ENCODE peak calls at places on chromosomes 12 and 14, in eight cellular contexts. J is AG08396, M is astrocyte of the spinal cord, G is LoVo, W is NCI-H1092, A is mammary epithelial cell, R is T-helper 2 cell, I is NCI-H1436. K is an unnamed sample.
A peak's percentile ranks its signal among the peaks of the same experiment; 100 is the strongest.

GRCh38 chr14:43651896-43652295 is 855.2 kb downstream of the FSCB start:
- DNase-seq in J (no peak), M (no peak), G (no peak), W (no peak), A (no peak), R (no peak), I (no peak), K (no peak)

GRCh38 chr14:32473476-32473875 is 144.4 kb downstream of the AKAP6 start:
- DNase-seq in J (no peak), M (peak; percentile 87), G (peak; percentile 65), W (no peak), A (peak; percentile 97), R (no peak), I (no peak), K (no peak)

GRCh38 chr14:93734086-93734822 is 54.0 kb downstream of the PRIMA1 start:
- DNase-seq in J (no peak), M (no peak), G (no peak), W (no peak), A (no peak), R (no peak), I (no peak), K (no peak)

GRCh38 chr12:11846504-11846903 is 197.0 kb downstream of the ETV6 start:
- DNase-seq in J (no peak), M (no peak), G (no peak), W (no peak), A (no peak), R (no peak), I (no peak), K (no peak)

GRCh38 chr14:43587183-43587582 is 919.9 kb downstream of the FSCB start:
- DNase-seq in J (no peak), M (no peak), G (no peak), W (no peak), A (no peak), R (no peak), I (no peak), K (no peak)

GRCh38 chr12:47758834-47759690 is at the start of gene RAPGEF3:
- DNase-seq in J (peak; percentile 95), M (peak; percentile 83), G (peak; percentile 91), W (peak; percentile 75), A (peak; percentile 85), R (peak; percentile 67), I (peak; percentile 58), K (peak; percentile 38)

GRCh38 chr14:57066463-57066862 is 202.2 kb downstream of the EXOC5 start:
- DNase-seq in J (no peak), M (no peak), G (no peak), W (no peak), A (no peak), R (no peak), I (no peak), K (no peak)

GRCh38 chr12:121849211-121849610 is 9.4 kb downstream of the HPD start:
- DNase-seq in J (no peak), M (no peak), G (no peak), W (no peak), A (no peak), R (no peak), I (no peak), K (no peak)

GRCh38 chr14:102957222-102957621 is 34.8 kb downstream of the AMN start:
- DNase-seq in J (no peak), M (no peak), G (no peak), W (no peak), A (no peak), R (no peak), I (no peak), K (no peak)

GRCh38 chr12:78797201-78797931 is 67.2 kb upstream of the SYT1 start:
- DNase-seq in J (peak; percentile 11), M (peak; percentile 60), G (no peak), W (no peak), A (peak; percentile 72), R (no peak), I (no peak), K (no peak)

GRCh38 chr14:60303745-60304144 is 54.7 kb downstream of the PPM1A start:
- DNase-seq in J (no peak), M (no peak), G (no peak), W (peak; percentile 5), A (no peak), R (no peak), I (no peak), K (no peak)

GRCh38 chr14:75142494-75142893 is 15.6 kb upstream of the NEK9 start:
- DNase-seq in J (no peak), M (no peak), G (no peak), W (no peak), A (no peak), R (no peak), I (no peak), K (no peak)

GRCh38 chr12:38516418-38516817 is 199.8 kb downstream of the ALG10B start:
- DNase-seq in J (no peak), M (no peak), G (no peak), W (no peak), A (no peak), R (no peak), I (no peak), K (no peak)

GRCh38 chr12:124484526-124484953 is 82.9 kb downstream of the NCOR2 start:
- DNase-seq in J (no peak), M (no peak), G (no peak), W (no peak), A (no peak), R (no peak), I (no peak), K (no peak)

GRCh38 chr14:101839236-101839635 is 77.7 kb downstream of the PPP2R5C start:
- DNase-seq in J (no peak), M (no peak), G (no peak), W (no peak), A (no peak), R (peak; percentile 42), I (no peak), K (no peak)

GRCh38 chr14:74571441-74571841 is 40.6 kb downstream of the LTBP2 start:
- DNase-seq in J (no peak), M (no peak), G (no peak), W (no peak), A (no peak), R (no peak), I (no peak), K (no peak)

GRCh38 chr14:71931492-71932228 is 569 bp upstream of the RGS6 start:
- DNase-seq in J (no peak), M (no peak), G (peak; percentile 27), W (no peak), A (no peak), R (no peak), I (no peak), K (no peak)

GRCh38 chr12:52691076-52691764 is 11.0 kb upstream of the KRT1 start:
- DNase-seq in J (no peak), M (no peak), G (no peak), W (peak; percentile 3), A (no peak), R (peak; percentile 46), I (no peak), K (peak; percentile 13)

GRCh38 chr14:71399057-71399487 is 491.8 kb downstream of the PCNX1 start:
- DNase-seq in J (no peak), M (no peak), G (no peak), W (no peak), A (no peak), R (peak; percentile 33), I (no peak), K (no peak)

GRCh38 chr12:108802666-108803036 is 54.7 kb downstream of the SSH1 start:
- DNase-seq in J (no peak), M (peak; percentile 50), G (no peak), W (no peak), A (no peak), R (no peak), I (no peak), K (no peak)

GRCh38 chr12:122743895-122744525 is 8.6 kb upstream of the DENR start:
- DNase-seq in J (no peak), M (no peak), G (no peak), W (no peak), A (no peak), R (no peak), I (no peak), K (no peak)

GRCh38 chr12:111446044-111446581 is 40.4 kb downstream of the SH2B3 start:
- DNase-seq in J (no peak), M (no peak), G (no peak), W (peak; percentile 49), A (no peak), R (no peak), I (no peak), K (no peak)

GRCh38 chr12:85711735-85712390 is 124.3 kb downstream of the RASSF9 start:
- DNase-seq in J (no peak), M (no peak), G (no peak), W (no peak), A (no peak), R (no peak), I (no peak), K (no peak)

GRCh38 chr12:5789469-5789968 is 155.5 kb downstream of the ANO2 start:
- DNase-seq in J (no peak), M (no peak), G (peak; percentile 16), W (no peak), A (peak; percentile 56), R (no peak), I (no peak), K (no peak)

GRCh38 chr14:103650213-103650612 is 21.2 kb downstream of the KLC1 start:
- DNase-seq in J (no peak), M (no peak), G (no peak), W (no peak), A (no peak), R (no peak), I (no peak), K (no peak)

GRCh38 chr14:21408152-21408551 is 24.3 kb upstream of the SUPT16H start:
- DNase-seq in J (peak; percentile 35), M (peak; percentile 77), G (no peak), W (no peak), A (peak; percentile 47), R (no peak), I (no peak), K (no peak)

GRCh38 chr14:103530390-103530789 is 1.4 kb downstream of the TRMT61A start:
- DNase-seq in J (no peak), M (no peak), G (no peak), W (no peak), A (no peak), R (no peak), I (no peak), K (no peak)

GRCh38 chr12:116832353-116832752 is 48.9 kb downstream of the HRK start:
- DNase-seq in J (no peak), M (no peak), G (no peak), W (no peak), A (no peak), R (no peak), I (no peak), K (no peak)

GRCh38 chr12:57325395-57325794 is 74.4 kb upstream of the STAC3 start:
- DNase-seq in J (no peak), M (no peak), G (no peak), W (no peak), A (no peak), R (no peak), I (no peak), K (no peak)

GRCh38 chr14:25150934-25151790 is 101.2 kb upstream of the STXBP6 start:
- DNase-seq in J (peak; percentile 31), M (peak; percentile 52), G (peak; percentile 80), W (peak; percentile 46), A (peak; percentile 32), R (no peak), I (peak; percentile 10), K (peak; percentile 22)

GRCh38 chr12:57803317-57803893 is 15.1 kb downstream of the AVIL start:
- DNase-seq in J (peak; percentile 69), M (peak; percentile 62), G (peak; percentile 44), W (no peak), A (peak; percentile 42), R (no peak), I (peak; percentile 15), K (no peak)

GRCh38 chr12:50677858-50678257 is 86.0 kb upstream of the ATF1 start:
- DNase-seq in J (no peak), M (peak; percentile 16), G (no peak), W (no peak), A (peak; percentile 2), R (no peak), I (no peak), K (no peak)

GRCh38 chr14:96131836-96132235 is 72.8 kb upstream of the BDKRB2 start:
- DNase-seq in J (no peak), M (no peak), G (no peak), W (no peak), A (no peak), R (no peak), I (no peak), K (peak; percentile 7)

GRCh38 chr14:75323571-75323970 is 44.9 kb downstream of the FOS start:
- DNase-seq in J (no peak), M (no peak), G (no peak), W (no peak), A (peak; percentile 30), R (no peak), I (no peak), K (no peak)